ENCODE peak calls at places on chromosomes 12 and 14, in six cellular contexts. G is H9, U is IMR-90, S is H1, J is trophoblast cell, E is neuronal stem cell. B is an unnamed sample.

GRCh38 chr12:46948936-46949555 is 123.2 kb upstream of the SLC38A4 start:
- DNase-seq in E (no peak), S (no peak), G (no peak), J (no peak), U (no peak), B (no peak)

GRCh38 chr12:113844495-113845175 is 121.5 kb downstream of the RBM19 start:
- DNase-seq in J (no peak), G (no peak), S (no peak), E (no peak), U (no peak), B (no peak)

GRCh38 chr12:47954467-47955045 is 8.8 kb upstream of the TMEM106C start:
- DNase-seq in U (no peak), G (no peak), E (no peak), S (no peak), J (peak), B (no peak)

GRCh38 chr12:753401-754237 is 1.2 kb downstream of the WNK1 start:
- DNase-seq in U (no peak), S (no peak), G (peak), J (peak), E (no peak), B (peak)

GRCh38 chr14:61213116-61213720 is 67.9 kb downstream of the TMEM30B start:
- DNase-seq in J (peak), G (no peak), S (no peak), E (no peak), U (peak), B (peak)

GRCh38 chr14:73953731-73954130 is 3.6 kb downstream of the COQ6 start:
- DNase-seq in J (no peak), U (no peak), E (no peak), S (no peak), G (no peak), B (no peak)

GRCh38 chr12:62848418-62848817 is 86.5 kb downstream of the PPM1H start:
- DNase-seq in S (no peak), U (peak), J (peak), E (no peak), G (no peak), B (no peak)

GRCh38 chr14:51455041-51455835 is 196.5 kb upstream of the FRMD6 start:
- DNase-seq in J (no peak), U (no peak), E (no peak), G (no peak), S (no peak), B (no peak)

DNA sequence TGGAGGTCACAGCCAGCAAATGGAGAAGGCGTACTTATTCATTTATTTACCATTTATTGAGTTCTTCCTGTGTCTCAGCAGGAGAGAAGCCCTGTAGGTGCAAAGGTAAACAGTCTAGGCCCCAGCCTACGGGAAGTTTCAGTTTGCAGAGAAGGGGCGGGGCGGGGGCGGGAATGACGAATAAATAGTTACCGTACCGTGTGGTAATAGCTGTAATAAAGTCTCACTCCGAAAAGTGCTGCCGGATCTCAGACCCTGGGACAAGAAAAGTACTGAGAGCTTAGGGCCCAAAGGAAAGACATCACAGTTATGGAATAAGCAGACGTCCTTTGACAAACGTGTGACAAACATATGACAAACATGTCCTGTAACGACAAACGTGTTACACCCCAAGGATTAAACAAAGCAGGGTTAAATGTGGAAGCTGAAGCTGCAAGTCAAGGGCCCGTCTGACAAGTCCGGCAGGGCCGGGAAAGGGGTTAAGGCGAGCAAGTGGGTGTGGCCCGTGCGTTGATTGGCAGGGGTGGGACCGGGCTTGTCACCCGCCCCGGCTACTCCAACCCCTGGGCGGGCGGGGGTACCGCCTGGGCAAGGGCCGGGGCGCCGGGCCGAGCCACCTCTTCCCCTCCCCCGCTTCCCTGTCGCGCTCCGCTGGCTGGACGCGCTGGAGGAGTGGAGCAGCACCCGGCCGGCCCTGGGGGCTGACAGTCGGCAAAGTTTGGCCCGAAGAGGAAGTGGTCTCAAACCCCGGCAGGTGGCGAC is at the start of gene LRP10:
- DNase-seq in J (peak), S (no peak), G (peak), U (peak), E (peak), B (peak)
- H3K4ac ChIP-seq in J (peak), S (peak), G (no peak), U (peak), E (no peak), B (peak)

DNA sequence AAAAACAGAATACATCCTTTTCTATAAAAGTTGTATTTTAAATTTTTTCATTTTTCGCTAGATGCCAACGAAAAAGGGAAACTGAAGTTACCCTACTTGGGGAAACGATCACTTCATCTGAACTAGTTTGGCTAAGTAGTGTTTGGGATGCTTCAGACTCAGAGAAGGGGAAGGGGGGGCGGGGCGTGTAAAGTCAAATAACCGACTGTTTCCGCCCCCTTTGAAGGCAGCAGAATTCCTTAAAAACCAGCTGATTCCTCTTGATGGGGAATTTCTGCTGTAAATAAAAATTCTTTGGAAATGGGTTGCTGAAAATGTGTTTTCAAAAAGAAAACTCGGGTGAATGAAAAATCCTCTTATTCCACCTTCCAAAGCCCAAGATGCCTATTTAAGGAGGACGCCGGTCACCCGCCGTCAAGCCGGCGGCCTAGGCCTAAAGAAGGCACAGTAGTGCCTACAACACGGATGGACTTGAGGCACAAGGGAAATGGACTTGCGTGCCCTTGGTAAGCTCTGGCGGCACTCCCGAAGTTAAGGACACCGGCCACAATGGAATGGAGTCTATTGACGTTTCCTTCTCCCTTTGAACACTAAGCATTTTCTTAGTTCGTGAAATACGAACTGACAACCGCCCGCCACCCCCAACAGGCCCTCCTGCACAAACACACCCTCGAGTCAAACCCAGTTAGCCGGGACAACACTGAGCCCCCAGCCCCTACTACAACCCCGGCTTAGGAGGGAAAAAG is 2.0 kb downstream of the ATXN2 start:
- DNase-seq in G (peak), J (peak), U (peak), S (no peak), E (peak), B (peak)
- H3K23ac ChIP-seq in G (no peak), J (no peak), U (peak), S (no peak), E (peak), B (no peak)

GRCh38 chr14:96267916-96268315 is 11.9 kb downstream of the BDKRB1 start:
- DNase-seq in E (no peak), U (peak), S (no peak), G (peak), J (no peak), B (no peak)
- H3K4ac ChIP-seq in E (no peak), U (peak), S (no peak), G (no peak), J (no peak), B (no peak)

DNA sequence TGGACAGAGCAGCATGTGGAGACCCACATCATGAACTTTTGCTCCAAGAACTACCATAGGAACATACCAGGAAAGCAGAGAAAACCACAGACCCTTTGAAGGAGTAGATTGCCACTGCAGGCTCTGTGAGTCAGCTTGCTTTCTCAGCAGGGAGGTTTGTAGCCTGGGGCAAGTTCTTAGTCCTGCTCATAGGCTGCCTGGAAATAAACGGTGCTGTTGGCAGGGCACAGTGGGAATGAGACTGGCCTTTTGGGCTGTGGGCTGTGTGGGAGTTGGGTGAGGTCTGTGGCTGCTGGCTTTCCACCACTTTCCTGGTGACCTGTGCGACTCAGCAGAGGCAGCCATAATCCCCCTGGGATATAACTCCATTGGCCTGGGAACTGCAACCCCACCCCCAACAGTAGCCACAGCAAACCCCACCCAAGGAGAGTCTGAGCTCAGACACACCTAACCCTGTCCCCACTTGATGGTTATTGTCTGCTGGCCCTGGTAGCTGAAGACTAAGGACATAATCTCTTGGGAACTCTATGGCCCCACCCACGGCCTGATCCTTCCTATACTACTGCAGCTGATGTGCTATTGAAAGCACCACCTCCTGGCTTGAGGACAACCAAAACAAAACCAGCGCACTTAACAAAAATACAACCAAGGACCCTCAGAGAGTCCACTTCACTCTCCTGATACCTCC is 192.1 kb upstream of the GARIN6 start:
- DNase-seq in U (no peak), E (no peak), G (peak), S (peak), J (peak), B (peak)
- H3K23ac ChIP-seq in U (no peak), E (no peak), G (no peak), S (no peak), J (no peak), B (no peak)

GRCh38 chr12:58621126-58621525 is 299.2 kb downstream of the LRIG3 start:
- DNase-seq in S (no peak), G (no peak), U (no peak), J (no peak), E (no peak), B (no peak)
- H3K4ac ChIP-seq in S (no peak), G (no peak), U (no peak), J (no peak), E (no peak), B (no peak)

DNA sequence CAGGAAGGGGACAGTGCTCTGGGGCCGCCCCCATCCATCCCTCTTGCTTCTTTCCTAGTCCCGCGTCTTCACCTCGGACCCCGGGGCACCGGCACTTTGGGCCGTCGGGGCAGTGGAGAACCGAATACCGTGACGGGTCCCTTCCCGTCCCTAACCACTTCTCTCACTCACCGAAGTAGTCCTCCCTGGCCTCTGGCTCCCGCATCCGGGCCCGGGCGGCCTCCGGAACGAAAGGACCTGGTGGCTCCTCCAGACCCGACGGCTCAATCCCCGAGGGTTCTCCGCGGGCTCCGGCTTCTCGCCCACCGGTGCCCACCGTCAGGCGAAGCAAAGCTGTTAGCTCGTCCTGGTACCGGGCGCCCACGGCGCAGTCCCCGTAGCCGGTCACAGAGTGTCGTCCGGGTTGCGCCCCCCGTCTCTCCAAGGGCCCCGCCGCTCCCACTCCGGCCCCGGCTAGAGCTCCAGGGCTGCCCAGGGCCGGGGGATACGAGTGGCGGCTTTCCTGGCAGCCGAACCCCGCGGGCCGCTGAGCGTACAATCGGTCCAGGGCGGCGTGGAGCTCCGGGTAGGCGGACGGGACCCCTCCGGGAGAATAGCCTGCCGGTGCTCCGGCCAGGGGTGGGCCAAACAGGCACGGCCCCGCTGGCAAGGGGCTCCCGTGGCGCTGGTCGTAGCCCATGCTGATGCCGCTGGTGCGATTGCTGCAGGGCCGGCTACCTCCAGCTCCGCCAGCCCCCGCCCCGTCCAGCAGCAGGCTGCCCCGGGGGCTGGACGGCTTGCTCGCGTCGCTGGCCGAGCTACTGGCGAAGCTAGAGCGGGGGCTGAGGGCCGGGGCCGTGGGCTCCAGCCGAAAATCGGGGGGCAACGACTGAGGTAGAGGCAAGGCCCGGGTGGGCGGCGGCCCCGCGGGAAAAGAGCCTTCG is 1.0 kb downstream of the AJUBA start:
- DNase-seq in J (peak), G (peak), E (no peak), S (no peak), U (no peak), B (peak)
- H3K23ac ChIP-seq in J (no peak), G (no peak), E (peak), S (no peak), U (peak), B (peak)

DNA sequence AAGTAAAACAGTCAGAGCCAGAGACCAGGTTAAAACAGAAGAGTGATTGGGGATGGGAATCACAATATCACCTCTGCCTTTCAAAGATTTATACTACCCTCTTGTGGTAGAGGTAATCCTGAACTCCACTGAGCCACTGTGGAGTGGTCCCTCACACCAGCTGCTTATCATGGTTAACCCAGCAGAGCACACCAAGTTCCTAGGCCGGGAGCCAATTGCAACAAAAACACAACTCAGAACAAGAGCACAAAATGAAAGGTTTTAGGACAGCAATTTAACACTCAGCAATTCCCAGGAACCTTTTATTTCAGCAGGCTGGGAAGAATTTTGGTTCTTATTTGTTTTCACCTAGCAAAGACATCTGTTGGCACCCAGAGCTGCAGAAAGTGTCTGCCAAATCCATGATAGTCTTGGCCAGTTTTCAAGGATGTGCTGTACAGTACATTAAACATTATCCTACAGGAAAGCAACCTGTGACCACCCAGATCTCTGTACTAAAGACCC is 220.5 kb upstream of the ATXN7L3B start:
- DNase-seq in G (peak), E (peak), S (no peak), U (no peak), J (peak), B (peak)
- H3K4ac ChIP-seq in G (no peak), E (no peak), S (no peak), U (no peak), J (no peak), B (no peak)

B was measured in mesendoderm.